ENCODE peak calls at places on chromosomes 13 and 19, in four cellular contexts. One of them, this sample, is unnamed.

GRCh38 chr19:48501961-48502719 is 9.5 kb downstream of the LMTK3 start:
- DNase-seq in stimulated activated CD4-positive, alpha-beta T cell treated with anti-CD3 and anti-CD28 coated beads, Interleukin-15, amount 100 ng/mL, for 1 hour: peak
- DNase-seq in mucosa of descending colon: peak
- DNase-seq in Panc1: no peak
- DNase-seq in this sample: peak

GRCh38 chr13:21458457-21458815 is 667 bp downstream of the ZDHHC20 start:
- DNase-seq in mucosa of descending colon: peak
- DNase-seq in stimulated activated CD4-positive, alpha-beta T cell treated with anti-CD3 and anti-CD28 coated beads, Interleukin-15, amount 100 ng/mL, for 1 hour: peak
- DNase-seq in Panc1: no peak
- DNase-seq in this sample: peak

GRCh38 chr19:41449865-41450178 is 6.9 kb downstream of the ERICH4 start:
- DNase-seq in mucosa of descending colon: no peak
- DNase-seq in stimulated activated CD4-positive, alpha-beta T cell treated with anti-CD3 and anti-CD28 coated beads, Interleukin-15, amount 100 ng/mL, for 1 hour: no peak
- DNase-seq in Panc1: no peak
- DNase-seq in this sample: no peak

GRCh38 chr13:33080962-33081655 is 64.9 kb downstream of the KL start:
- DNase-seq in mucosa of descending colon: no peak
- DNase-seq in Panc1: no peak
- DNase-seq in stimulated activated CD4-positive, alpha-beta T cell treated with anti-CD3 and anti-CD28 coated beads, Interleukin-15, amount 100 ng/mL, for 1 hour: no peak
- DNase-seq in this sample: no peak

GRCh38 chr19:3007975-3008374 is 21.1 kb downstream of the TLE2 start:
- DNase-seq in Panc1: no peak
- DNase-seq in mucosa of descending colon: no peak
- DNase-seq in stimulated activated CD4-positive, alpha-beta T cell treated with anti-CD3 and anti-CD28 coated beads, Interleukin-15, amount 100 ng/mL, for 1 hour: no peak
- DNase-seq in this sample: no peak

GRCh38 chr19:58409010-58409790 is 751 bp downstream of the ZNF584 start:
- DNase-seq in stimulated activated CD4-positive, alpha-beta T cell treated with anti-CD3 and anti-CD28 coated beads, Interleukin-15, amount 100 ng/mL, for 1 hour: no peak
- DNase-seq in Panc1: no peak
- DNase-seq in mucosa of descending colon: no peak
- DNase-seq in this sample: peak

GRCh38 chr19:7391218-7391670 is 42.5 kb downstream of the ARHGEF18 start:
- DNase-seq in Panc1: peak
- DNase-seq in mucosa of descending colon: peak
- DNase-seq in stimulated activated CD4-positive, alpha-beta T cell treated with anti-CD3 and anti-CD28 coated beads, Interleukin-15, amount 100 ng/mL, for 1 hour: no peak
- DNase-seq in this sample: no peak

GRCh38 chr19:38455031-38455430 is 21.5 kb downstream of the RYR1 start:
- DNase-seq in mucosa of descending colon: no peak
- DNase-seq in stimulated activated CD4-positive, alpha-beta T cell treated with anti-CD3 and anti-CD28 coated beads, Interleukin-15, amount 100 ng/mL, for 1 hour: no peak
- DNase-seq in Panc1: no peak
- DNase-seq in this sample: no peak

GRCh38 chr13:28707629-28708427 is 10.9 kb downstream of the SLC46A3 start:
- DNase-seq in mucosa of descending colon: no peak
- DNase-seq in Panc1: no peak
- DNase-seq in stimulated activated CD4-positive, alpha-beta T cell treated with anti-CD3 and anti-CD28 coated beads, Interleukin-15, amount 100 ng/mL, for 1 hour: no peak
- DNase-seq in this sample: no peak

GRCh38 chr19:35790981-35791813 is 15.8 kb downstream of the ARHGAP33 start:
- DNase-seq in stimulated activated CD4-positive, alpha-beta T cell treated with anti-CD3 and anti-CD28 coated beads, Interleukin-15, amount 100 ng/mL, for 1 hour: no peak
- DNase-seq in Panc1: no peak
- DNase-seq in mucosa of descending colon: no peak
- DNase-seq in this sample: no peak

This sample was measured in left ventricle myocardium superior.